ENCODE peak calls at places on chromosomes 16 and 17, in nine cellular contexts. B is lung, S is foreskin fibroblast, A is A549, T is stomach, C is DND-41, E is IMR-90, G is OCI-LY7, K is endodermal cell. X is an unnamed sample.

GRCh38 chr16:23999663-24000062 is 163.9 kb downstream of the PRKCB start:
- DNase-seq in B (no peak), S (no peak), A (no peak), T (no peak), C (no peak), E (no peak), G (no peak), K (no peak), X (no peak)

GRCh38 chr17:19398301-19399181 is 11.6 kb upstream of the MFAP4 start:
- DNase-seq in B (peak), S (peak), A (no peak), T (peak), C (no peak), E (no peak), G (no peak), K (peak), X (no peak)

GRCh38 chr16:67226804-67227566 is at the start of gene TMEM208:
- DNase-seq in B (peak), S (peak), A (peak), T (peak), C (peak), E (peak), G (peak), K (peak), X (peak)

GRCh38 chr16:30359871-30360170 is 4.7 kb upstream of the CD2BP2 start:
- DNase-seq in B (no peak), S (no peak), A (no peak), T (no peak), C (no peak), E (no peak), G (no peak), K (peak), X (no peak)

GRCh38 chr17:16287563-16288027 is 65.7 kb downstream of the CENPV start:
- DNase-seq in B (no peak), S (peak), A (no peak), T (peak), C (no peak), E (peak), G (peak), K (no peak), X (no peak)

GRCh38 chr17:40303009-40303657 is 5.8 kb upstream of the RARA start:
- DNase-seq in B (peak), S (peak), A (peak), T (peak), C (peak), E (peak), G (peak), K (peak), X (no peak)

GRCh38 chr17:17859909-17860760 is 23.3 kb upstream of the SREBF1 start:
- DNase-seq in B (peak), S (no peak), A (peak), T (peak), C (peak), E (peak), G (peak), K (peak), X (no peak)

GRCh38 chr17:40471856-40472732 is 28.8 kb downstream of the IGFBP4 start:
- DNase-seq in B (no peak), S (no peak), A (no peak), T (no peak), C (no peak), E (peak), G (no peak), K (no peak), X (no peak)

GRCh38 chr17:80855968-80856862 is 135.4 kb upstream of the CHMP6 start:
- DNase-seq in B (no peak), S (peak), A (peak), T (peak), C (no peak), E (peak), G (no peak), K (peak), X (peak)

GRCh38 chr16:56852401-56852730 is 12.6 kb upstream of the SLC12A3 start:
- DNase-seq in B (no peak), S (no peak), A (no peak), T (no peak), C (no peak), E (no peak), G (peak), K (no peak), X (no peak)

DNA sequence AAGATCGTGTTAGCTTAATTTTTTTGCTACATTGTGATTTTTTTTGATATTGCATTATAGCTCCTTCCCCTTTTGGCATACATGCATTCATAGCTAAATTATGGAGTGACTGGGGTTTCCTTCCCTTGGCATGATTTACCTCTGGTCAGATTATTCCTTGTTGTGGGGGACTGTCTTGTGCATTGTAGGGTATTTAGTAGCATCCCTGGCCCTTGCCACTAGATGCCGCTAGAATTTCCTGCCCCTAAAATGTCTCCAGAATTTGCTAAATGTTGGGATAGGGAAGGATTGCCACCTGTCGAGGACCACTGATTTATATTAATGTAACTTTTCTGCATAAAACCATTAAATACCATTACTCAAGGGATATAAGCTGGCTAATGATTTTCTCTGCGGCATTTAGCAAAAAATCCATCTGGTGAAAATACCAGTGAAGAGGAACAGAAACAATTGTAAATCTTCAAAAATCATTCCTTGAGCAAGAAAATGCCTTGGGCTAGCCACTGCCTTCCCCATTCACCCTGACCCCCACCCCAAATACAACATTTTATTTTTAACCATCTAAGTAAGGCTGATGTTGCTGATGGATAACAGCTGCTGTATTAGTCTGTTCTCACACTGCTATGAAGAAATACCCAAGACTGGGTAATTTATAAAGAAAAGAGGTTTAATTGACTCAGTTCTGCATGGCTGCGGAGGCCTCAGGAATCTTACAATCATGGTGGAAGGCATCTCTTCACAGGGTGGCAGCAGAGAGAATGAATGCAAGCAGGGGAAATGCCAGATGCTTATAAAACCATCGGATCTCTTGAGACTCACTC is 195.2 kb downstream of the MAP2K6 start:
- DNase-seq in B (no peak), S (no peak), A (no peak), T (no peak), C (no peak), E (peak), G (no peak), K (peak), X (no peak)
- TF ChIP-seq CTCF in B (peak), S (peak), A (peak), T (no peak), C (peak), E (peak), G (peak), K (peak), X (peak)

GRCh38 chr17:72049914-72050313 is 70.9 kb upstream of the SOX9 start:
- DNase-seq in B (no peak), S (no peak), A (no peak), T (no peak), C (no peak), E (no peak), G (no peak), K (no peak), X (no peak)
- TF ChIP-seq CTCF in B (no peak), S (no peak), A (no peak), T (no peak), C (no peak), E (no peak), G (no peak), K (no peak), X (no peak)

GRCh38 chr16:27458987-27459688 is 57.2 kb downstream of the IL21R start:
- DNase-seq in B (no peak), S (no peak), A (no peak), T (no peak), C (no peak), E (no peak), G (no peak), K (no peak), X (no peak)
- TF ChIP-seq CTCF in B (no peak), S (no peak), A (no peak), T (no peak), C (no peak), E (no peak), G (no peak), K (no peak), X (no peak)

GRCh38 chr16:75621170-75621477 is 2.0 kb downstream of the ADAT1 start:
- DNase-seq in B (no peak), S (peak), A (peak), T (no peak), C (no peak), E (peak), G (peak), K (peak), X (no peak)
- TF ChIP-seq CTCF in B (no peak), S (peak), A (peak), T (no peak), C (peak), E (peak), G (peak), K (peak), X (peak)

DNA sequence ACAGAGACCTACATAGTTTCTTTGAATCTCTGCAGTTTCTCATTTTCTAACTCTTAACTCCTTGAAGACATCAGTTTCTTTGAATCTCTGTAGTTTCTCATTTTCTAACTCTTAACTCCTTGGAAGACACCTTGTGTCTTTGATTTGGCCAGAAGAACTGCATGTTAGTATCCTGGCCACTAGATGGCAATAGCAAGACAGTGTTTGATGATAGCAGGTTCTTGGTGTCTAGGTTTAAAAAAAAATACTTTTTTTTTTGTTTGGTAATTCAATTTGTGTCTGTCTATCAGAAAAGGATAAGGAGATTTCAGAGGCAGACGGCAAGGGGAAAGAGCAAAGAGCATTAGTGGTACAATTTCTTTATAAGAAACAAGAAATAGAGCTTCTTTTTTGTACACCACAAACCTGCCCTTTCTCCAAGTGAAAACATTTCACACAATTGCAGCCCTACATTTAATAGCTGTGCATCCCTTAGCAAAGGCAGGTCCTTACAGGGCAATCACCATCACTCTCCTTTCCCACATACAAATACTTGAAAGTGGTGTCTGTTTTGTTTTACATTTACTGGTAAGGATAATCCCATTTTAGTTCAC is 1324.9 kb upstream of the CDH8 start:
- DNase-seq in B (no peak), S (peak), A (peak), T (no peak), C (peak), E (peak), G (peak), K (peak), X (no peak)
- TF ChIP-seq CTCF in B (peak), S (peak), A (peak), T (no peak), C (peak), E (peak), G (peak), K (peak), X (peak)

GRCh38 chr17:69159418-69159817 is 17.7 kb upstream of the ABCA6 start:
- DNase-seq in B (no peak), S (no peak), A (no peak), T (no peak), C (no peak), E (no peak), G (no peak), K (no peak), X (no peak)
- TF ChIP-seq CTCF in B (no peak), S (no peak), A (no peak), T (no peak), C (no peak), E (no peak), G (no peak), K (no peak), X (no peak)

X was measured in RWPE2.